ENCODE peak calls at places on chromosomes 6 and 20, in four cellular contexts. A is cardiac muscle cell; N is effector memory CD4-positive, alpha-beta T cell; R is upper lobe of right lung. K is an unnamed sample. For H3K4me1, the result is how much of the 10 kb centered on the place peaks cover.

GRCh38 chr6:121886223-121886830 is 450.9 kb downstream of the GJA1 start:
- DNase-seq in A (peak), N (no peak), R (no peak), K (no peak)

GRCh38 chr20:36881331-36881730 is 5.4 kb downstream of the TLDC2 start:
- DNase-seq in A (no peak), N (no peak), R (no peak), K (no peak)

GRCh38 chr6:82249381-82250253 is 2.1 kb upstream of the IBTK start:
- DNase-seq in A (no peak), N (no peak), R (no peak), K (no peak)

GRCh38 chr6:37074053-37074827 is 68.8 kb downstream of the FGD2 start:
- DNase-seq in A (peak), N (no peak), R (no peak), K (no peak)

GRCh38 chr6:38262041-38262440 is 377.7 kb downstream of the BTBD9 start:
- DNase-seq in A (peak), N (no peak), R (no peak), K (no peak)

GRCh38 chr20:50303573-50304500 is 113.2 kb downstream of the CEBPB start:
- DNase-seq in A (peak), N (no peak), R (peak), K (peak)

GRCh38 chr6:37077459-37078296 is 72.2 kb downstream of the FGD2 start:
- DNase-seq in A (peak), N (no peak), R (peak), K (peak)

GRCh38 chr6:113211185-113211584 is 646.0 kb upstream of the MARCKS start:
- DNase-seq in A (no peak), N (no peak), R (no peak), K (no peak)

GRCh38 chr20:39631557-39631956 is 669.4 kb downstream of the DHX35 start:
- DNase-seq in A (no peak), N (no peak), R (no peak), K (no peak)

GRCh38 chr6:37501632-37502466 is 2.2 kb upstream of the CCDC167 start:
- DNase-seq in A (no peak), N (peak), R (no peak), K (no peak)

GRCh38 chr20:35871311-35871771 is 83.0 kb downstream of the SCAND1 start:
- DNase-seq in A (peak), N (no peak), R (no peak), K (peak)

GRCh38 chr20:31566332-31566657 is 38.8 kb upstream of the ID1 start:
- DNase-seq in A (no peak), N (no peak), R (no peak), K (no peak)

GRCh38 chr20:33187491-33187890 is 19.5 kb downstream of the BPIFA2 start:
- DNase-seq in A (no peak), N (no peak), R (no peak), K (no peak)

GRCh38 chr6:158764188-158764849 is 54.8 kb downstream of the EZR start:
- DNase-seq in A (no peak), N (no peak), R (no peak), K (no peak)

GRCh38 chr20:63943007-63943807 is 13.0 kb downstream of the UCKL1 start:
- DNase-seq in A (no peak), N (no peak), R (no peak), K (no peak)

GRCh38 chr20:22576733-22577514 is 7.4 kb downstream of the FOXA2 start:
- DNase-seq in A (no peak), N (no peak), R (no peak), K (no peak)

GRCh38 chr6:149484733-149485700 is at the start of gene ZC3H12D:
- DNase-seq in A (peak), N (peak), R (peak), K (peak)

GRCh38 chr6:16486661-16487060 is 248.3 kb downstream of the GMPR start:
- DNase-seq in A (no peak), N (no peak), R (no peak), K (no peak)

GRCh38 chr6:26251354-26252081 is 113.5 kb upstream of the BTN3A2 start:
- DNase-seq in A (peak), N (peak), R (peak), K (peak)

GRCh38 chr6:75296811-75297779 is 12.5 kb upstream of the TMEM30A start:
- DNase-seq in A (peak), N (no peak), R (no peak), K (no peak)

GRCh38 chr6:81999826-82000225 is 247.3 kb upstream of the TENT5A start:
- DNase-seq in A (no peak), N (no peak), R (no peak), K (no peak)

GRCh38 chr6:84774174-84775158 is 10.1 kb upstream of the TBX18 start:
- DNase-seq in A (peak), N (no peak), R (peak), K (no peak)

GRCh38 chr6:122610690-122611455 is 668 bp downstream of the PKIB start:
- DNase-seq in A (peak), N (no peak), R (peak), K (peak)

GRCh38 chr20:58449703-58450138 is 60.7 kb downstream of the VAPB start:
- DNase-seq in A (no peak), N (no peak), R (no peak), K (no peak)

GRCh38 chr6:130396722-130397121 is 30.9 kb downstream of the TMEM200A start:
- DNase-seq in A (peak), N (no peak), R (no peak), K (no peak)

DNA sequence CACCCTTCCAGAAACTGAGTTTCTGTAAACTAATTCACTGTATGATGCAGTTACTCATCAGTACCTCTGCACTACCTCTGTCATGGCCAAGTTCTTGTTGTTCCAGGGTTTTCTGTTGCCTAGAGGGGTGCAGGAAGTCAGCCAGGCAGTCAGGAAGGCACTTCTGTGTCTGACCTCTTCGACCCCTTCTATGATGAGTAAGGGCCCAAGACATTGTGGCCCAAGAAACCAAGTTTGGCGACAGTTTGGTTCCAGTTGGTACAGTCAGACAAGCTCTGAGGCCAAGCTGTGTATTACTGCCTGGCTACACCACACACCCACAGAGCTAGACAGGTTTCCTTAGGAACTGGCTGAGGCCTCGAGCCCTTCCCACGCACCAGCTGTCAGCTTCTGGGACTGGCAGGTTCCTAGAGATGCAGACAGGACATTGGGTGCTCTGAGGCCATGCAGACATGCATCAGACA is 41.2 kb downstream of the TRAF3IP2 start:
- DNase-seq in A (peak), N (no peak), R (no peak), K (no peak)
- H3K4me1 ChIP-seq in A (under half), N (under half), R (under half), K (under half)

GRCh38 chr6:46062312-46062711 is 46.7 kb upstream of the CLIC5 start:
- DNase-seq in A (peak), N (no peak), R (peak), K (peak)
- H3K27ac ChIP-seq in A (no peak), N (no peak), R (peak), K (peak)

GRCh38 chr6:79073888-79074287 is 4.2 kb downstream of the PHIP start:
- DNase-seq in A (peak), N (no peak), R (no peak), K (no peak)
- H3K4me1 ChIP-seq in A (under half), N (under half), R (under half), K (under half)

DNA sequence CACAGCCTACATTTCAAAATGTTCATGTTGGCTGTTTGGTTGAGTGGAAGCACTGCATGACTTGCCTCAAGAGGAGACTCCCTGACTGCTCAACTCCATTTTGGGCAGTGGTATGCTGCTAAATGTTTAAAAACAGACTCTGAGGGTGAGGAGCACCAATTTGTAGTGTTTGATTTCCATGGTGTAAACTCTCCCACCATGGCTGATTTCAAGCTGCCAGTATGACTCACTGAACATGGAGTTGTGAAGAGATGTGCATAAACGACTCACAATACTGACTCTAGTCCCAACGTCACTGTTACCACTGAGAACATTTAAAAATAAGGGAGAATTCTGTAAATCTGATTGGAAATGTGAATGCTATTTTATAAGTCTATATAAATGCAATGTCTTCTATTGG is 70.4 kb downstream of the BACH2 start:
- DNase-seq in A (no peak), N (no peak), R (no peak), K (no peak)
- H3K27ac ChIP-seq in A (no peak), N (no peak), R (no peak), K (no peak)

DNA sequence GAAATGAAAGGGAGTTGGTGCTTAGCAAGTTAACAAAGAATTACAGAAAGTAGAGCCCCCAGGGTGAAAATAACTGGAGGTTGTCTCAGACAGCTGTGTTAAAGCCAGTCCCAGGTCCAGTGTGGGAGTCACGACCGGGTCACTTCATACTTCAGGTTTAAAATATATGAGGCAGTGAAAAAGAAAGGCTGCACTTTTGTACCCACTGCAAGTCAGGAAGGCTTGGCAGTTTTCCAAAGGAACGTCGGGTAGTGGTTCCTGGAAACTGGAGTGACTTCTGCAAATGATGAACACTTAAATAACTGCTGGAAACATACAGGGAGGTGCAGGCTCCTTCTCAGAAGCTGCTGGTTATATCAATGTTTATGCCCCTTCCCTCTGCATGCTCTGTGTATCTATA is 91.6 kb upstream of the THBS2 start:
- DNase-seq in A (peak), N (no peak), R (no peak), K (no peak)
- H3K4me1 ChIP-seq in A (under half), N (under half), R (under half), K (under half)

DNA sequence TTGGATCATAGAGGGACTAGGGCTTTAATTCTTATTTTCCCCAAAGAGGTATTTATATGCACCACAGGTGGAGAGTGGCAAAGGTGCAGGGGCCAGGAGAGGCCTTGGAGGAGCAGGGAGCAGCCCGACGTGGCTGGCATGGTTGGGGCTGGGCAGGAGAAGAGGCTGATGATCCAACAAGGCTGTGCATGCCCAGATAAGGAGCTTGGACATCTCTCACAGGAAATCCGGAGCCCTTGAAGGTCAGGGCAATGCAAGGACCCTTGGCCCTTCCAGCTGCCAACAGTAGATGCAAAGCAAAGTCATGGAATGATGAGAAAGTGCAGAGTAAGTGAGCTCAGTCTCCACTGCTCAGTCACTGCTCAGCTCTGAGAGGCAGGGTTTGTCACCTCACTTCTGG is 39.9 kb upstream of the SIRT5 start:
- DNase-seq in A (no peak), N (no peak), R (no peak), K (no peak)
- H3K27ac ChIP-seq in A (no peak), N (no peak), R (no peak), K (no peak)

GRCh38 chr6:111864138-111865048 is 8.9 kb downstream of the FYN start:
- DNase-seq in A (no peak), N (no peak), R (no peak), K (no peak)

GRCh38 chr6:111865049-111865585 is 8.1 kb downstream of the FYN start:
- DNase-seq in A (no peak), N (no peak), R (no peak), K (no peak)

GRCh38 chr6:111862727-111863126 is 10.5 kb downstream of the FYN start:
- DNase-seq in A (no peak), N (no peak), R (no peak), K (no peak)

GRCh38 chr6:111866857-111867256 is 6.4 kb downstream of the FYN start:
- DNase-seq in A (no peak), N (no peak), R (no peak), K (no peak)

DNA sequence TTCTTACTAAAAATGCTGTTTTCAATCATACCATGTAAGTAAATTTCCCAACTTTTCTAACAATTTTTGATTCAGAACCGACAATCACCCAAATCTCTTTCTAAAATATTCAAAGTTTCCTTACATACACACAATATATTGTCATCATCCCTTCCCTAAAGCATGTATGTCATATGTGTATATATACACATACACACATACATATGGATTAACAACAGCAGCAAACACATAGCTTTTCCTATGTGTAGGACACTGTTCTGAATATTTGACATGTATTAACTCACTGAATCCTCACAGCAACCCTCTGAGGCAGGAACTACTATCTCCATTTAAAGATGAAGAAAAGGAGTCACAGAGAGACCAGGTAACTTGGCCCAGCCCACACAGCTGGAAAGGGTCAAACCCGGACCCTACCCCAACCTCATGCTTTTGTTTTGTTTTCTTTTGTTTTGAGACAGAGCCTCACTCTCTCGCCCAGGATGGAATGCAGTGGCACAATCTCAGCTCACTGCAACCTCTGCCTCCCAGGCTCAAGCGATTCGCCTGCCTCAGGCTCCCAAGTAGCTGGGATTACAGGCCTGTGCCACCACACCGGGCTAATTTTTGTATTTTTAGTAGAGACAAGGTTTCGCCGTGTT is 7.2 kb downstream of the FYN start:
- DNase-seq in A (no peak), N (no peak), R (no peak), K (no peak)
- H3K4me1 ChIP-seq in A (under half), N (half or more), R (under half), K (under half)

DNA sequence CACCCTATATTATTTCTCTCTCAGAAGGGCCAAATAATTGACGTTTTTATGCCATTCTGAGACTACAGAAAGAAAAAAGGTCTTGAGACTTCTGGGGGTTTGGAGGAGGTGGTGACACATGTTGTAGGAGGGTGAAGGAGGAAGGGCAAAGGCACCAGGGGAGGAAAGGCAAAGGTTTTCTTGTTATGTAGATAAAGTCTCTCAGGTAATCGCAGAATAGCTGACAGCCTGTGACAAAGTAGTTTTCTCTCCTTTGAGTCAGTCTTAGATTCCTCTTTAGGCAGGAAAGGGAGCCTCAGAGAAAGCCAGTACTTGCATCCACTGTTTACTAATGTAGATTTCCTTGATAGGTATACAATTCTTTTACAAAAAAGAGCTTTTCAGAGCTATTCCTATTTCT is 23.6 kb downstream of the OR2B2 start:
- DNase-seq in A (no peak), N (no peak), R (no peak), K (no peak)
- H3K27ac ChIP-seq in A (no peak), N (no peak), R (no peak), K (no peak)

GRCh38 chr6:32815996-32816395 is 806 bp downstream of the HLA-DOB start:
- DNase-seq in A (no peak), N (no peak), R (no peak), K (no peak)

GRCh38 chr6:32816746-32817204 is at the start of gene HLA-DOB:
- DNase-seq in A (peak), N (no peak), R (no peak), K (no peak)

GRCh38 chr6:32818867-32819266 is 2.1 kb upstream of the HLA-DOB start:
- DNase-seq in A (no peak), N (no peak), R (no peak), K (no peak)

GRCh38 chr6:32815115-32815514 is 1.7 kb downstream of the HLA-DOB start:
- DNase-seq in A (peak), N (no peak), R (no peak), K (no peak)

DNA sequence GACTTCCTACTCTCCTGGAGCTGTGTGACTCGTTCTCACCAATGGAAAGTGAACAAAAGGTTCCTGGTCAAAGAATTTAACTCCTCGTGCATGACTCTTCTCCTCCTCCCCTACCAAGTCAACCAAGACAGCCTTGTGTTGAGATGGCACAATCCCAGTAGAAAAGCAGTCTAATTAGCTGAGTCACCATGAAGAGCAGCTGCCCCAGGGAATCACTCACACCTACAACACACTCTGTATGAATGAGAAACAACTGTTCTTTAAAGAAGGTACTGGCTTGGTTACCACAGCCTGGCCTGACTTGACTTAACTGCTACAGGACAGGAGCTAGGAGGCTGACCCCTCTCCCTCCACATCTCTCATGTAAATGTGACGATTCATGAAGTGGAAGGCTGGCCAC is 2.9 kb upstream of the HLA-DOB start:
- DNase-seq in A (peak), N (no peak), R (no peak), K (no peak)
- H3K4me1 ChIP-seq in A (under half), N (under half), R (under half), K (under half)